ENCODE peak calls at places on chromosome 9, in seven cellular contexts. F is pancreas, B is heart left ventricle, P is choroid plexus epithelial cell, J is spleen, M is cardiac fibroblast, K is tibial artery. V is an unnamed sample.

GRCh38 chr9:110110154-110110553 is 97.8 kb downstream of the C9orf152 start:
- DNase-seq in M (no peak), K (no peak), J (no peak), B (no peak), F (no peak), P (no peak), V (no peak)

GRCh38 chr9:126157826-126158431 is 168.7 kb upstream of the MVB12B start:
- DNase-seq in F (no peak), K (no peak), M (no peak), P (no peak), B (no peak), J (peak), V (peak)

GRCh38 chr9:110179734-110180133 is 28.2 kb downstream of the C9orf152 start:
- DNase-seq in M (peak), F (no peak), P (peak), B (no peak), K (no peak), J (no peak), V (no peak)

GRCh38 chr9:88013607-88014006 is 39.3 kb upstream of the CDK20 start:
- DNase-seq in J (no peak), F (no peak), P (no peak), M (no peak), K (no peak), B (no peak), V (no peak)

GRCh38 chr9:126430124-126430523 is 103.5 kb downstream of the MVB12B start:
- DNase-seq in B (no peak), P (no peak), K (no peak), J (no peak), M (no peak), F (no peak), V (no peak)

GRCh38 chr9:112820886-112821285 is 69.8 kb downstream of the SLC46A2 start:
- DNase-seq in P (peak), F (no peak), J (no peak), M (peak), K (no peak), B (no peak), V (no peak)

GRCh38 chr9:83387401-83388185 is 150.6 kb downstream of the FRMD3 start:
- DNase-seq in B (no peak), P (no peak), J (no peak), F (no peak), M (no peak), K (no peak), V (no peak)

GRCh38 chr9:91714020-91714721 is 235.9 kb downstream of the ROR2 start:
- DNase-seq in K (no peak), J (peak), B (peak), F (peak), P (peak), M (peak), V (no peak)

GRCh38 chr9:17588395-17588794 is 9.5 kb downstream of the SH3GL2 start:
- DNase-seq in M (no peak), B (no peak), P (no peak), F (no peak), J (no peak), K (no peak), V (no peak)

GRCh38 chr9:127361561-127361960 is 35.4 kb upstream of the SLC2A8 start:
- DNase-seq in M (no peak), K (no peak), J (no peak), F (no peak), B (no peak), P (no peak), V (no peak)

GRCh38 chr9:129326061-129327005 is 148.3 kb upstream of the IER5L start:
- DNase-seq in K (peak), M (no peak), B (no peak), F (no peak), J (no peak), P (no peak), V (no peak)

GRCh38 chr9:107363511-107364182 is 80.6 kb downstream of the RAD23B start:
- DNase-seq in K (no peak), F (no peak), J (no peak), B (peak), M (no peak), P (no peak), V (no peak)

GRCh38 chr9:124792976-124793594 is 16.2 kb downstream of the OLFML2A start:
- DNase-seq in M (peak), B (no peak), K (no peak), F (no peak), P (peak), J (no peak), V (peak)

GRCh38 chr9:111187376-111187775 is 142.6 kb downstream of the OR2K2 start:
- DNase-seq in K (no peak), M (no peak), P (no peak), B (no peak), F (no peak), J (no peak), V (no peak)

GRCh38 chr9:97985058-97985861 is 2.1 kb downstream of the ANP32B start:
- DNase-seq in P (peak), J (peak), K (peak), F (no peak), M (peak), B (no peak), V (no peak)

GRCh38 chr9:35800530-35800929 is 9.1 kb downstream of the NPR2 start:
- DNase-seq in B (no peak), K (no peak), P (no peak), F (no peak), J (no peak), M (no peak), V (peak)

GRCh38 chr9:137314561-137315560 is 12.8 kb upstream of the NRARP start:
- DNase-seq in J (peak), F (peak), K (no peak), B (peak), M (no peak), P (no peak), V (peak)

GRCh38 chr9:110750272-110750671 is 81.7 kb downstream of the MUSK start:
- DNase-seq in P (peak), J (no peak), B (peak), F (no peak), K (peak), M (peak), V (no peak)

GRCh38 chr9:127887792-127888191 is 10.3 kb upstream of the AK1 start:
- DNase-seq in F (no peak), P (peak), B (no peak), K (no peak), M (no peak), J (no peak), V (no peak)

GRCh38 chr9:136587944-136588662 is 42.3 kb upstream of the NOTCH1 start:
- DNase-seq in P (no peak), B (no peak), K (no peak), J (no peak), M (no peak), F (no peak), V (no peak)

GRCh38 chr9:16321461-16322119 is 548.9 kb downstream of the BNC2 start:
- DNase-seq in J (no peak), F (no peak), B (no peak), P (peak), M (peak), K (no peak), V (peak)

GRCh38 chr9:79581388-79581787 is 9.6 kb downstream of the TLE4 start:
- DNase-seq in F (no peak), J (no peak), K (no peak), M (peak), B (no peak), P (peak), V (no peak)

GRCh38 chr9:129637102-129637501 is 4.8 kb downstream of the ASB6 start:
- DNase-seq in P (no peak), J (no peak), K (no peak), F (peak), B (no peak), M (no peak), V (no peak)

GRCh38 chr9:128835246-128836210 is 5.9 kb upstream of the SPOUT1 start:
- DNase-seq in B (no peak), J (peak), M (no peak), K (no peak), P (no peak), F (no peak), V (no peak)

GRCh38 chr9:95826183-95826838 is 49.2 kb upstream of the ERCC6L2 start:
- DNase-seq in J (no peak), K (no peak), M (no peak), F (no peak), P (no peak), B (no peak), V (no peak)

GRCh38 chr9:38141751-38142150 is 72.7 kb upstream of the SHB start:
- DNase-seq in K (no peak), P (peak), B (no peak), F (no peak), M (peak), J (no peak), V (no peak)

GRCh38 chr9:109950710-109951443 is 170.9 kb downstream of the PALM2AKAP2 start:
- DNase-seq in P (no peak), J (no peak), B (no peak), K (no peak), M (no peak), F (no peak), V (no peak)

GRCh38 chr9:112884721-112885120 is 6.0 kb downstream of the SLC46A2 start:
- DNase-seq in F (no peak), K (no peak), B (no peak), M (no peak), J (no peak), P (no peak), V (peak)

GRCh38 chr9:97571664-97572063 is 61.5 kb downstream of the TSTD2 start:
- DNase-seq in J (no peak), B (peak), P (no peak), K (peak), M (peak), F (no peak), V (no peak)

GRCh38 chr9:118630931-118631595 is 738.2 kb downstream of the BRINP1 start:
- DNase-seq in P (no peak), F (no peak), K (no peak), J (no peak), B (no peak), M (no peak), V (no peak)

GRCh38 chr9:35689601-35690446 is at the start of gene TPM2:
- DNase-seq in P (peak), K (peak), B (peak), J (no peak), M (peak), F (no peak), V (peak)

GRCh38 chr9:112029921-112030444 is 133.4 kb downstream of the UGCG start:
- DNase-seq in F (no peak), K (no peak), P (peak), M (no peak), B (no peak), J (no peak), V (no peak)

GRCh38 chr9:83706703-83707517 is 848 bp downstream of the UBQLN1 start:
- DNase-seq in M (peak), F (peak), P (peak), B (peak), J (peak), K (peak), V (peak)

GRCh38 chr9:82882133-82882532 is 180.8 kb downstream of the RASEF start:
- DNase-seq in M (no peak), J (no peak), P (no peak), K (no peak), B (no peak), F (no peak), V (no peak)

GRCh38 chr9:117081641-117082317 is 333.1 kb downstream of the ASTN2 start:
- DNase-seq in J (no peak), F (no peak), P (peak), M (no peak), B (no peak), K (no peak), V (no peak)

GRCh38 chr9:7676757-7677156 is 122.8 kb downstream of the DMAC1 start:
- DNase-seq in F (no peak), J (no peak), P (no peak), M (no peak), B (no peak), K (no peak), V (no peak)

GRCh38 chr9:136848393-136849037 is 694 bp upstream of the PHPT1 start:
- DNase-seq in F (peak), K (no peak), J (no peak), P (peak), M (no peak), B (no peak), V (no peak)

GRCh38 chr9:14690986-14691730 is 2.1 kb downstream of the ZDHHC21 start:
- DNase-seq in P (no peak), B (no peak), M (no peak), J (no peak), F (no peak), K (no peak), V (no peak)

DNA sequence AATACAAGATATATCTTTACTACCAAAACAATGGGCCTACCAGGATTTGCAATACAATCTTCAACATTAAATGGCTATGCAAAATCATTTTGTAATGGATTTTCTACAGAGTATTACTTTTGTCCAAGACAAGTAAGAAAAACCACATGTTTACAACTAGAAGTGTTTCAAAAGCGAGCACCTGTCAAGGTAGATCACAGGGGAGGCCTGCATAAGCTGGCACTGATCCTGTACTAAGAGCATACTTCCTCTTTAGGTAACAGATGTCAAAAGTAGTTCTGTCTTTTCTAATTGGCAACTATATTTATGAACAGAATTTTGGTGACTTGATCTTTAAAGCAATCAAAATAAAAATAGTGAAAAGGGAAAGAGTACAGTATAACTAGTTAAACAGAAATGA is 249.0 kb downstream of the MLLT3 start:
- DNase-seq in K (no peak), P (no peak), B (no peak), F (no peak), J (no peak), M (no peak), V (no peak)
- TF ChIP-seq CTCF in K (no peak), P (no peak), B (no peak), F (no peak), J (no peak), M (no peak), V (no peak)

GRCh38 chr9:18863821-18864220 is 169.2 kb downstream of the SAXO1 start:
- DNase-seq in K (no peak), J (no peak), B (no peak), P (no peak), M (no peak), F (no peak), V (no peak)

GRCh38 chr9:18869725-18870124 is 163.3 kb downstream of the SAXO1 start:
- DNase-seq in J (no peak), K (no peak), B (no peak), F (no peak), M (no peak), P (no peak), V (no peak)

GRCh38 chr9:18865542-18865941 is 167.5 kb downstream of the SAXO1 start:
- DNase-seq in J (no peak), M (no peak), B (no peak), P (no peak), F (no peak), K (no peak), V (no peak)

GRCh38 chr9:18861599-18862546 is 171.1 kb downstream of the SAXO1 start:
- DNase-seq in J (no peak), P (peak), F (peak), K (peak), B (peak), M (peak), V (no peak)

DNA sequence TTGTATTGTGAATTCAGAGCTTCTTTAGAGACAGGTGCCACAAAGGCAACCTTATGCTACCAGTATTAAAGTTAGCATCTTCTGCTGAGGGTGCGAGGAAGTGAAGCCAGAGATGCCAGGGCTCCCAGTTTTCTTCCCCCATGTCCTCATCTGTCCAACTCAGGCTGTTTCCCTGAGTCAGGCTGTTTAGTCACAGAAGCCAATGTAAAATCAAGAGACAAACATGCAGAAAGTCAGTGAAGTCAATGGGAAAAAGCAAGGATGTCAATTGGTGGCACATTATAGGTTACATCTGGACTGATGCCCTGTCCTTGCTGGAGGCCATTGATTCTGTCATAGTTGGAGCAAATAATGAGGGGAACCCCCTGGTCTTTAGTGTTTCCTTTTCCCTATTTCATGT is 168.5 kb downstream of the SAXO1 start:
- DNase-seq in K (no peak), J (no peak), M (no peak), F (no peak), B (no peak), P (no peak), V (no peak)
- H3K4me3 ChIP-seq in K (no peak), J (no peak), M (no peak), F (no peak), B (no peak), P (no peak), V (no peak)

GRCh38 chr9:36802171-36802920 is 229.7 kb downstream of the MELK start:
- DNase-seq in M (peak), K (no peak), B (no peak), J (no peak), P (peak), F (no peak), V (no peak)
- TF ChIP-seq CTCF in M (no peak), K (no peak), B (no peak), J (no peak), P (no peak), F (no peak), V (no peak)

DNA sequence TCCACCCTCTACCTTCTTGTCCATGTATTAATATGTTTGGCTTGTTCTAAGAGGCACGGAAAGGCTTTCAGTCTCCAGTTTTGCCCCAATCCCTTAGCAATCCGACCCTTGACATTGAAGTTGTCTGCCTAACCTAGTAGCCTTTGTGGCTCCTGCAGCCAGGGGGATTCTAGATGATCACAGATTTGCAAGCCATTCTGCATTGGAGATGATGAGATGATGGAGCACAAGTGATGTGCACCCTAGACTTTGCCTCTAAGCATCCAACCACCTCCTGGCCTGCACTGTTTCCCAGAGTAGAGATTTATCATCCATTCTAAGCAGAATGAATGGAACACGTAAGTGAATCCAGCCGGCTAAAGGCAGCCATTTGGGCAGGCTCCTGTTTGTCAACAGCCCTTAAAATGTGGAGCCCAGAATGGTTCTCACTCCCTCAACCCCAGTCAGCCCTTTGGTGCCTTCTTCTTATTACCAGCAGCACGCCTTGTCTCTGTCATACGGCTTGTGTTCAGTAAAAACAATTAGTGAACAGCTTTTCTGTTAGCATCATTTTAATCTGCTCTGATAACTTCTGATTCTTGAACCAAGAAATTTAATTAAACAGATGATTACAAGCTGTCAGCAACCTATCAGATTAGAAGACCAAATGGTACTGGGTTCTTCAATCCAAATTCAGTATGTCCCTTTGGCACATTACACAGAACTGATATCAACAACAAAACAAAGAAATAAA is 5.7 kb upstream of the TRAF1 start:
- DNase-seq in J (no peak), F (no peak), K (no peak), M (no peak), B (no peak), P (no peak), V (peak)
- H3K4me3 ChIP-seq in J (no peak), F (no peak), K (no peak), M (no peak), B (no peak), P (no peak), V (peak)

GRCh38 chr9:73165911-73166310 is 14.2 kb downstream of the ANXA1 start:
- DNase-seq in J (no peak), B (no peak), K (no peak), P (no peak), F (no peak), M (no peak), V (no peak)

GRCh38 chr9:73166453-73166852 is 14.8 kb downstream of the ANXA1 start:
- DNase-seq in M (no peak), K (no peak), J (no peak), F (no peak), P (no peak), B (no peak), V (no peak)

GRCh38 chr9:73158723-73159122 is 7.1 kb downstream of the ANXA1 start:
- DNase-seq in P (no peak), M (no peak), K (no peak), F (no peak), J (no peak), B (no peak), V (no peak)

GRCh38 chr9:73167614-73168013 is 15.9 kb downstream of the ANXA1 start:
- DNase-seq in M (no peak), K (no peak), P (no peak), F (no peak), J (no peak), B (no peak), V (no peak)

DNA sequence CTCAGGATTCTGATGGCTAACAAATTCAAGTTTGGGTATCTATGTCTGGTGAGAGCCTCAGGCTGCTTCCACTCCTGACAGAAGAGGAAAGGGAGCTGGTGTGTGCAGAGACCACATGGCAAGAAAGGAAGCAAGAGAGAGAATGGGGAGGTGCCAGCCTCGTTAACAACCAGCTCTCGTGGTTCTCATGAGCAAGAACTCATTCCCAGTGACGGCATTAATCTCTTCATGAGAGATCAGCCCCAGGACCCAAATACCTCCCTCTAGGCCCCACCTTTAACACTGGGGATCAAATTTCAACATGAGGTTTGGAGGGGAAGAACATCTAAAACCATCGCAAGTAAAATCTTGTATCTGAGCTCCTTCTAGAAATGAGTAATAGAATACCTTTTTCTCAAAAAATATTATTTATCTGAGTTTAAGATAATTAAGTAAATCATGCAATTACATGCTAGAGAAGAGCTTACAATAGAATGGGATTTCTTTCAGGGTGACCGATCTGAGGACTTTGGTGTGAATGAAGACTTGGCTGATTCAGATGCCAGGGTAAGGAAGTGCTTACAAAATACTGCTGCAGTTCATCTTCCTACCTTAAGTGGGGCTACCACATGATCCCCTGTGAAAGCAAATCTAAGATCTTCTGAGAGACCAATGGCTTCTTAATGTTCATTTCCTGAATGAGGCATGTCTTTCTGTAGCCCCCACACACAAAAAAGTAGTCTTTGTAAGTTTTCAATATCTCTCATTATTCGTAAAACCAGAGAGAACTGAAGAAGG is 11.5 kb downstream of the ANXA1 start:
- DNase-seq in P (no peak), J (no peak), K (no peak), B (no peak), M (no peak), F (no peak), V (no peak)
- TF ChIP-seq CTCF in P (peak), J (no peak), K (no peak), B (no peak), M (no peak), F (no peak), V (no peak)

GRCh38 chr9:120925535-120926396 is 830 bp downstream of the TRAF1 start:
- DNase-seq in J (no peak), F (peak), P (peak), M (peak), B (no peak), K (peak), V (peak)
- H3K4me3 ChIP-seq in J (peak), F (no peak), P (no peak), M (no peak), B (no peak), K (peak), V (peak)

GRCh38 chr9:1837453-1838084 is 177.6 kb upstream of the SMARCA2 start:
- DNase-seq in M (peak), P (peak), B (no peak), K (no peak), F (no peak), J (no peak), V (no peak)
- TF ChIP-seq CTCF in M (peak), P (peak), B (no peak), K (peak), F (peak), J (peak), V (no peak)